ENCODE peak calls at places on chromosomes 12 and 14, in eight cellular contexts. G, V, X, J, H, B, O and P are unnamed samples.

GRCh38 chr12:32983968-32984367 is 87.4 kb upstream of the PKP2 start:
- DNase-seq in G (no peak), V (no peak), X (no peak), J (no peak), H (no peak), B (no peak), O (no peak), P (no peak)

GRCh38 chr12:92574911-92575570 is 127.7 kb upstream of the PLEKHG7 start:
- DNase-seq in G (no peak), V (no peak), X (no peak), J (no peak), H (no peak), B (no peak), O (no peak), P (no peak)

GRCh38 chr14:93975791-93976476 is 436 bp downstream of the ASB2 start:
- DNase-seq in G (no peak), V (no peak), X (no peak), J (no peak), H (no peak), B (no peak), O (peak; percentile 36), P (no peak)

GRCh38 chr14:33916663-33917565 is 34.0 kb downstream of the EGLN3 start:
- DNase-seq in G (no peak), V (no peak), X (peak; percentile 64), J (no peak), H (peak; percentile 74), B (no peak), O (no peak), P (peak; percentile 65)

GRCh38 chr14:39351708-39352107 is 80.5 kb downstream of the FBXO33 start:
- DNase-seq in G (no peak), V (no peak), X (no peak), J (no peak), H (no peak), B (no peak), O (no peak), P (no peak)

GRCh38 chr12:31589582-31589895 is 1.4 kb downstream of the DENND5B start:
- DNase-seq in G (peak; percentile 83), V (peak; percentile 25), X (no peak), J (no peak), H (no peak), B (no peak), O (no peak), P (no peak)

GRCh38 chr12:68970951-68971350 is 38.0 kb upstream of the CPM start:
- DNase-seq in G (no peak), V (no peak), X (no peak), J (no peak), H (no peak), B (no peak), O (no peak), P (no peak)

GRCh38 chr14:87805315-87805723 is 187.7 kb downstream of the GALC start:
- DNase-seq in G (no peak), V (peak; percentile 67), X (peak; percentile 17), J (no peak), H (peak; percentile 74), B (peak; percentile 18), O (peak; percentile 4), P (peak; percentile 72)

GRCh38 chr14:68777644-68778043 is 15.2 kb downstream of the ZFP36L1 start:
- DNase-seq in G (peak; percentile 16), V (no peak), X (no peak), J (no peak), H (no peak), B (no peak), O (no peak), P (no peak)

GRCh38 chr12:94973202-94973601 is 30.3 kb downstream of the NDUFA12 start:
- DNase-seq in G (no peak), V (no peak), X (peak; percentile 57), J (no peak), H (peak; percentile 65), B (peak; percentile 83), O (no peak), P (peak; percentile 51)

GRCh38 chr14:67622675-67623074 is 3.0 kb downstream of the ARG2 start:
- DNase-seq in G (no peak), V (no peak), X (peak; percentile 90), J (peak; percentile 35), H (peak; percentile 85), B (peak; percentile 28), O (peak; percentile 76), P (peak; percentile 79)

GRCh38 chr12:122841544-122842321 is 6.5 kb downstream of the HIP1R start:
- DNase-seq in G (no peak), V (no peak), X (peak; percentile 35), J (no peak), H (peak; percentile 79), B (no peak), O (peak; percentile 89), P (peak; percentile 65)

GRCh38 chr14:46580941-46581671 is 70.5 kb downstream of the RPL10L start:
- DNase-seq in G (no peak), V (peak; percentile 19), X (peak; percentile 44), J (no peak), H (peak; percentile 53), B (peak; percentile 66), O (peak; percentile 51), P (peak; percentile 33)

GRCh38 chr12:50086148-50086547 is 1.0 kb downstream of the SMARCD1 start:
- DNase-seq in G (no peak), V (no peak), X (no peak), J (no peak), H (no peak), B (no peak), O (no peak), P (no peak)

GRCh38 chr12:58711968-58712367 is 208.3 kb downstream of the LRIG3 start:
- DNase-seq in G (no peak), V (no peak), X (peak; percentile 5), J (peak; percentile 35), H (peak; percentile 92), B (no peak), O (no peak), P (peak; percentile 93)

GRCh38 chr12:66665416-66665815 is 13.5 kb downstream of the GRIP1 start:
- DNase-seq in G (no peak), V (no peak), X (no peak), J (no peak), H (peak; percentile 42), B (no peak), O (no peak), P (no peak)

GRCh38 chr12:107130830-107131760 is 37.7 kb upstream of the CRY1 start:
- DNase-seq in G (no peak), V (no peak), X (no peak), J (no peak), H (no peak), B (no peak), O (peak; percentile 12), P (no peak)

GRCh38 chr14:99207456-99207855 is 64.5 kb downstream of the BCL11B start:
- DNase-seq in G (no peak), V (no peak), X (no peak), J (no peak), H (no peak), B (no peak), O (no peak), P (no peak)

GRCh38 chr12:44774815-44775411 is 101.2 kb downstream of the NELL2 start:
- DNase-seq in G (no peak), V (peak; percentile 72), X (peak; percentile 7), J (no peak), H (no peak), B (no peak), O (no peak), P (no peak)

GRCh38 chr12:32302218-32302826 is 97.0 kb upstream of the FGD4 start:
- DNase-seq in G (no peak), V (peak; percentile 27), X (peak; percentile 46), J (no peak), H (no peak), B (no peak), O (peak; percentile 29), P (no peak)

GRCh38 chr12:71636704-71637115 is 26.9 kb downstream of the ZFC3H1 start:
- DNase-seq in G (no peak), V (peak; percentile 34), X (peak; percentile 82), J (peak; percentile 9), H (peak; percentile 62), B (peak; percentile 57), O (peak; percentile 74), P (peak; percentile 51)

GRCh38 chr12:88336071-88336768 is 194.1 kb downstream of the TMTC3 start:
- DNase-seq in G (no peak), V (no peak), X (no peak), J (no peak), H (no peak), B (no peak), O (no peak), P (no peak)

GRCh38 chr12:17028348-17028747 is 422.4 kb upstream of the LMO3 start:
- DNase-seq in G (no peak), V (no peak), X (no peak), J (no peak), H (no peak), B (no peak), O (no peak), P (no peak)